ENCODE peak calls at places on chromosome 11, in seven cellular contexts. L is putamen; J is activated naive CD4-positive, alpha-beta T cell treated with anti-CD3 and anti-CD28 coated beads, Interleukin-2, amount 50 U/mL, for 16 hours; C is skeletal muscle cell; W is left lobe of liver; T is MM.1S; M is omental fat pad. A is an unnamed sample.

GRCh38 chr11:70481625-70482528 is 83.5 kb downstream of the CTTN start:
- DNase-seq in M (no peak), T (no peak), J (no peak), W (peak; percentile 80), L (no peak), C (no peak), A (no peak)

GRCh38 chr11:16815047-16815767 is 76.8 kb downstream of the C11orf58 start:
- DNase-seq in C (no peak), L (no peak), T (no peak), J (no peak), M (no peak), W (peak; percentile 92), A (no peak)

GRCh38 chr11:59283825-59284772 is 71.4 kb upstream of the MPEG1 start:
- DNase-seq in W (no peak), T (peak; percentile 67), J (peak; percentile 43), M (no peak), L (peak; percentile 34), C (peak; percentile 3), A (peak; percentile 40)

GRCh38 chr11:118046964-118047700 is 29.7 kb upstream of the TMPRSS4 start:
- DNase-seq in C (no peak), J (no peak), W (no peak), T (no peak), M (no peak), L (no peak), A (no peak)

GRCh38 chr11:65377036-65377435 is 5.4 kb downstream of the SLC25A45 start:
- DNase-seq in W (no peak), M (no peak), L (no peak), J (no peak), C (no peak), T (no peak), A (no peak)

GRCh38 chr11:123430736-123431356 is 777 bp downstream of the GRAMD1B start:
- DNase-seq in W (peak; percentile 58), L (no peak), M (no peak), T (no peak), J (peak; percentile 40), C (no peak), A (no peak)

GRCh38 chr11:35594680-35595079 is 23.6 kb upstream of the FJX1 start:
- DNase-seq in L (no peak), W (no peak), J (no peak), T (no peak), M (no peak), C (no peak), A (no peak)

GRCh38 chr11:35337136-35337918 is 82.0 kb downstream of the SLC1A2 start:
- DNase-seq in L (no peak), C (peak; percentile 96), J (no peak), W (no peak), T (no peak), M (no peak), A (peak; percentile 85)

GRCh38 chr11:93528252-93528651 is 14.9 kb downstream of the SMCO4 start:
- DNase-seq in C (no peak), T (no peak), M (no peak), L (no peak), J (no peak), W (no peak), A (no peak)

GRCh38 chr11:88508558-88508807 is 170.9 kb upstream of the CTSC start:
- DNase-seq in L (no peak), M (no peak), T (no peak), J (no peak), W (no peak), C (no peak), A (no peak)

GRCh38 chr11:12777208-12777874 is 103.1 kb downstream of the TEAD1 start:
- DNase-seq in T (no peak), C (peak; percentile 73), W (no peak), J (no peak), M (no peak), L (no peak), A (peak; percentile 10)

GRCh38 chr11:46489668-46490560 is 98.3 kb upstream of the CHRM4 start:
- DNase-seq in J (peak; percentile 24), C (no peak), W (no peak), L (peak; percentile 49), M (no peak), T (peak; percentile 48), A (peak; percentile 59)

GRCh38 chr11:1335811-1336761 is 26.7 kb upstream of the TOLLIP start:
- DNase-seq in W (peak; percentile 70), J (peak; percentile 57), L (peak; percentile 64), M (peak; percentile 32), C (peak; percentile 66), T (peak; percentile 87), A (peak; percentile 26)

GRCh38 chr11:75759832-75760231 is 8.7 kb upstream of the DGAT2 start:
- DNase-seq in W (no peak), T (no peak), L (no peak), J (no peak), C (no peak), M (no peak), A (no peak)

GRCh38 chr11:43278302-43278956 is 33.4 kb upstream of the API5 start:
- DNase-seq in C (no peak), M (no peak), T (peak; percentile 10), L (no peak), W (no peak), J (no peak), A (peak; percentile 54)

GRCh38 chr11:103359221-103359620 is 250.0 kb downstream of the DYNC2H1 start:
- DNase-seq in W (no peak), L (no peak), T (no peak), C (no peak), M (no peak), J (no peak), A (peak; percentile 20)

GRCh38 chr11:6404341-6405038 is 14.2 kb downstream of the SMPD1 start:
- DNase-seq in W (no peak), T (no peak), J (no peak), C (no peak), M (no peak), L (peak; percentile 62), A (no peak)

GRCh38 chr11:102516179-102516578 is 14.4 kb downstream of the MMP7 start:
- DNase-seq in C (no peak), L (no peak), M (no peak), J (no peak), W (no peak), T (no peak), A (no peak)

GRCh38 chr11:123640677-123641494 is 13.5 kb downstream of the SCN3B start:
- DNase-seq in W (no peak), J (peak; percentile 51), L (no peak), M (no peak), T (peak; percentile 52), C (no peak), A (peak; percentile 20)

GRCh38 chr11:117900720-117901440 is 24.4 kb upstream of the FXYD6 start:
- DNase-seq in M (peak; percentile 17), L (no peak), W (no peak), C (no peak), T (no peak), J (no peak), A (no peak)

GRCh38 chr11:36399236-36399635 is 103.1 kb downstream of the PRR5L start:
- DNase-seq in M (no peak), J (no peak), T (no peak), L (no peak), C (no peak), W (no peak), A (no peak)

GRCh38 chr11:76860539-76861475 is at the start of gene ACER3:
- DNase-seq in L (peak; percentile 93), T (peak; percentile 96), J (peak; percentile 80), M (peak; percentile 81), C (peak; percentile 44), W (peak; percentile 94), A (peak; percentile 78)

GRCh38 chr11:110098645-110099044 is 5.5 kb downstream of the ZC3H12C start:
- DNase-seq in J (no peak), W (no peak), T (peak; percentile 36), C (no peak), M (no peak), L (no peak), A (no peak)

GRCh38 chr11:18374956-18375355 is 19.4 kb upstream of the LDHA start:
- DNase-seq in C (no peak), T (no peak), M (no peak), J (no peak), W (no peak), L (no peak), A (no peak)

A was measured in HepG2.